ENCODE peak calls at places on chromosomes 12 and 14, in five cellular contexts. A, B, R, F and I are unnamed samples.

GRCh38 chr12:52401526-52401925 is 4.6 kb downstream of the KRT82 start:
- DNase-seq in A (no peak), B (no peak), R (no peak), F (no peak), I (no peak)

GRCh38 chr14:79407572-79407971 is 803.7 kb downstream of the DIO2 start:
- DNase-seq in A (no peak), B (no peak), R (no peak), F (no peak), I (no peak)

GRCh38 chr12:132469423-132469822 is 20.5 kb upstream of the FBRSL1 start:
- DNase-seq in A (no peak), B (no peak), R (no peak), F (no peak), I (no peak)

GRCh38 chr12:51846209-51846779 is 2.2 kb downstream of the FIGNL2 start:
- DNase-seq in A (no peak), B (no peak), R (no peak), F (no peak), I (no peak)

GRCh38 chr14:77590845-77591506 is 25.5 kb downstream of the SPTLC2 start:
- DNase-seq in A (no peak), B (no peak), R (no peak), F (no peak), I (no peak)

GRCh38 chr12:68905731-68906130 is 27.2 kb downstream of the CPM start:
- DNase-seq in A (no peak), B (no peak), R (no peak), F (no peak), I (no peak)

GRCh38 chr12:104694711-104695110 is 238.0 kb downstream of the CHST11 start:
- DNase-seq in A (no peak), B (no peak), R (no peak), F (no peak), I (no peak)

GRCh38 chr12:78641837-78642423 is 222.6 kb upstream of the SYT1 start:
- DNase-seq in A (no peak), B (no peak), R (no peak), F (no peak), I (no peak)

GRCh38 chr14:61103541-61104339 is 122.7 kb downstream of the SLC38A6 start:
- DNase-seq in A (peak), B (no peak), R (no peak), F (peak), I (no peak)

GRCh38 chr14:44889600-44890479 is 71.9 kb downstream of the KLHL28 start:
- DNase-seq in A (no peak), B (no peak), R (no peak), F (no peak), I (no peak)

GRCh38 chr14:104735830-104736642 is 12.0 kb downstream of the ADSS1 start:
- DNase-seq in A (no peak), B (peak), R (no peak), F (no peak), I (peak)

GRCh38 chr14:52279405-52279804 is 11.9 kb downstream of the PTGDR start:
- DNase-seq in A (peak), B (no peak), R (no peak), F (no peak), I (no peak)

GRCh38 chr14:94599656-94600004 is 12.6 kb upstream of the SERPINA3 start:
- DNase-seq in A (no peak), B (no peak), R (no peak), F (peak), I (no peak)

GRCh38 chr14:100571837-100572236 is 15.4 kb downstream of the BEGAIN start:
- DNase-seq in A (no peak), B (no peak), R (no peak), F (no peak), I (no peak)

GRCh38 chr12:67589078-67589477 is 59.5 kb upstream of the DYRK2 start:
- DNase-seq in A (no peak), B (no peak), R (no peak), F (no peak), I (no peak)

GRCh38 chr12:124026755-124027745 is 54.0 kb downstream of the ZNF664 start:
- DNase-seq in A (no peak), B (no peak), R (no peak), F (no peak), I (no peak)

GRCh38 chr14:77260631-77261030 is 10.4 kb downstream of the NGB start:
- DNase-seq in A (no peak), B (peak), R (no peak), F (peak), I (peak)

GRCh38 chr14:67618617-67619063 is 1.1 kb upstream of the ARG2 start:
- DNase-seq in A (peak), B (peak), R (peak), F (peak), I (no peak)

GRCh38 chr12:108055135-108055534 is 74.0 kb upstream of the WSCD2 start:
- DNase-seq in A (no peak), B (no peak), R (no peak), F (no peak), I (no peak)

GRCh38 chr14:20190596-20190995 is at the start of gene OR11G2:
- DNase-seq in A (no peak), B (no peak), R (no peak), F (no peak), I (no peak)

GRCh38 chr12:46786774-46787173 is 39.0 kb downstream of the SLC38A4 start:
- DNase-seq in A (no peak), B (no peak), R (no peak), F (peak), I (no peak)

GRCh38 chr14:26204362-26204953 is 393.4 kb downstream of the NOVA1 start:
- DNase-seq in A (no peak), B (peak), R (no peak), F (no peak), I (peak)

GRCh38 chr12:38886931-38887330 is 18.5 kb downstream of the CPNE8 start:
- DNase-seq in A (no peak), B (no peak), R (no peak), F (no peak), I (no peak)

GRCh38 chr12:57124259-57124877 is 3.9 kb upstream of the LRP1 start:
- DNase-seq in A (peak), B (peak), R (peak), F (no peak), I (peak)